ENCODE peak calls at places on chromosomes 4 and X, in five cellular contexts. S, F, Q, Y and M are unnamed samples.

GRCh38 chr4:150385606-150386005 is 196.3 kb upstream of the MAB21L2 start:
- DNase-seq in S (no peak), F (peak), Q (no peak), Y (peak), M (no peak)

GRCh38 chr4:73867783-73868182 is 1.4 kb upstream of the CXCL1 start:
- DNase-seq in S (no peak), F (peak), Q (no peak), Y (peak), M (no peak)

GRCh38 chr4:119536572-119537528 is 91.8 kb downstream of the PDE5A start:
- DNase-seq in S (no peak), F (peak), Q (no peak), Y (peak), M (no peak)

GRCh38 chr4:110087116-110087708 is 111.2 kb downstream of the ELOVL6 start:
- DNase-seq in S (peak), F (peak), Q (no peak), Y (peak), M (no peak)

GRCh38 chr4:88110826-88111225 is 47.6 kb downstream of the ABCG2 start:
- DNase-seq in S (no peak), F (peak), Q (no peak), Y (peak), M (no peak)

GRCh38 chrX:41339148-41339547 is 5.2 kb downstream of the DDX3X start:
- DNase-seq in S (no peak), F (no peak), Q (no peak), Y (no peak), M (no peak)

GRCh38 chr4:29581469-29581868 is 1138.7 kb upstream of the PCDH7 start:
- DNase-seq in S (peak), F (no peak), Q (no peak), Y (no peak), M (no peak)

GRCh38 chr4:17511950-17512795 is at the start of gene QDPR:
- DNase-seq in S (peak), F (peak), Q (peak), Y (peak), M (peak)

GRCh38 chr4:14375816-14376215 is 626.5 kb upstream of the CPEB2 start:
- DNase-seq in S (no peak), F (no peak), Q (no peak), Y (peak), M (no peak)